ENCODE peak calls at places on chromosomes 12 and 14, in six cellular contexts. E, N, R, G, P and X are unnamed samples.

GRCh38 chr12:5770727-5771126 is 174.3 kb downstream of the ANO2 start:
- DNase-seq in E (no peak), G (no peak), N (no peak), P (no peak), R (peak), X (no peak)

GRCh38 chr12:131221946-131222249 is 268.2 kb downstream of the ADGRD1 start:
- DNase-seq in P (no peak), R (no peak), E (no peak), N (no peak), G (no peak), X (no peak)

GRCh38 chr12:121774968-121775474 is 18.5 kb downstream of the RHOF start:
- DNase-seq in N (no peak), P (no peak), E (no peak), G (no peak), R (peak), X (no peak)

GRCh38 chr12:42791399-42791798 is 201.9 kb upstream of the PRICKLE1 start:
- DNase-seq in P (no peak), R (no peak), G (no peak), E (no peak), N (no peak), X (no peak)

GRCh38 chr14:36771256-36771655 is 109.6 kb downstream of the PAX9 start:
- DNase-seq in R (no peak), G (no peak), P (no peak), E (no peak), N (no peak), X (no peak)

GRCh38 chr12:105803292-105803691 is 335.5 kb downstream of the NUAK1 start:
- DNase-seq in G (no peak), N (no peak), R (no peak), P (no peak), E (no peak), X (no peak)

GRCh38 chr12:82896979-82897378 is 210.3 kb downstream of the TMTC2 start:
- DNase-seq in P (no peak), G (no peak), E (peak), N (peak), R (no peak), X (no peak)

GRCh38 chr14:94129111-94129757 is at the start of gene IFI27L2:
- DNase-seq in G (peak), N (peak), E (peak), P (peak), R (peak), X (peak)

GRCh38 chr14:72679591-72680151 is 214.2 kb downstream of the DPF3 start:
- DNase-seq in P (no peak), E (no peak), N (peak), R (no peak), G (no peak), X (no peak)

GRCh38 chr12:52236386-52237050 is 3.5 kb downstream of the KRT7 start:
- DNase-seq in G (no peak), R (no peak), N (no peak), P (no peak), E (no peak), X (no peak)

GRCh38 chr12:122096591-122097149 is 18.1 kb downstream of the MLXIP start:
- DNase-seq in E (peak), G (no peak), P (no peak), R (no peak), N (peak), X (no peak)

GRCh38 chr14:53519137-53519536 is 366.0 kb upstream of the DDHD1 start:
- DNase-seq in P (no peak), N (no peak), G (no peak), E (no peak), R (no peak), X (no peak)

GRCh38 chr12:5944053-5944452 is 1.0 kb downstream of the ANO2 start:
- DNase-seq in G (no peak), N (no peak), R (no peak), E (no peak), P (no peak), X (no peak)

DNA sequence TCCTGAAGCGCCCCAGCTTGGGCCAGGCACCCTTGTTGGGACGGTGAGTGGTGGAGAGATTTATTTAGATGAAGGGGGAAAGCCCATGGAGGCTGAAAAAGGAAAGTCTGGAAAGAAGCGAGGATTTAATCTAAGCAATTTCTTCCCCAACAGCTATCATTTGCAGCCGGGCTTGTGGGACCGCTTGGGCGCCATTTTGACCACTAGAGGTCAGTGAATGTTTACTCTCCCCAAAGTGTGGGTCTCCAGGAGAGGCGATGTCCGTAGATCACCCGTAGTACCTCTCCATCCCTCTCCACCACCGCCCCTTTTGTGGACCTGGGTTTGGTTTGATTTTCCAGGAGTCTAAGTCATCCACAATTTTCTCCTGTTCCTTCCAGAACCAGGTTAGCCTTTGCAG is 91.2 kb upstream of the PARP11 start:
- DNase-seq in R (no peak), E (peak), P (no peak), G (peak), N (peak), X (peak)
- TF ChIP-seq CTCF in R (no peak), E (peak), P (no peak), G (peak), N (no peak), X (peak)

DNA sequence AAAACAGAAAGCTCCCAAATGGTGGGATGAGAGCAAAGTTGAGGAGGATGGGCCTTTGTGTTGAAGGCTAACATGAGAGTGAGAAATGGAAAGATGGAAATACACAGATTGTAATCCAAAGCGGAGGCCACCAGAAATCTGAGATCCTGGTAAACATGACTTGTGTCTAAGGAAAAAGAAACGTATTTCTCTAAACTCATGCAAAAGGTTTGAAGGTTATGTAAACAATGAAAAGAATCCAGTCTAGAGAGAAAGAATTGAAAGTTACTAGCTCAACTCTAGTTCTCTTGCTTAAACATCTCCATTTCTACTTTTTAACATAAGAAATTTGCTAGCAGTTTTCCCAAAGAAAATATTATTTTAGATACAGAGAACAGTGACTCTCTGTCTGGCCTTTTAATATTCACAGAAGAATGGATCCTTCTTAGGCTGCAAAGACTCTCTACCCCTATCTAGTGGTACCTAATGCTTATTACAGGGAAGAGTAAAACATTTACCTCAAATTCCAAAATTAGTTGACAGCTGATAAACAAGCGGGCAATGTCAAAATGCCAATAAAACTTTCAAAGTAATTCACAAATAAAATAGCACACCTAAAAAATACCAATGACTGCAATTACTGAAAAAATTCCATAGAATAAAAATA is 75.8 kb upstream of the SOX5 start:
- DNase-seq in G (no peak), P (no peak), R (no peak), N (no peak), E (no peak), X (no peak)
- TF ChIP-seq CTCF in G (peak), P (no peak), R (no peak), N (peak), E (peak), X (peak)

GRCh38 chr14:61753631-61754030 is 8.6 kb upstream of the SNAPC1 start:
- DNase-seq in G (peak), N (peak), R (no peak), E (no peak), P (no peak), X (no peak)
- TF ChIP-seq CTCF in G (peak), N (peak), R (no peak), E (no peak), P (no peak), X (no peak)

GRCh38 chr12:50211392-50212070 is 44.4 kb upstream of the CERS5 start:
- DNase-seq in R (no peak), P (no peak), E (no peak), N (peak), G (no peak), X (no peak)
- TF ChIP-seq CTCF in R (no peak), P (no peak), E (no peak), N (no peak), G (no peak), X (no peak)

GRCh38 chr14:64772394-64772950 is 68.2 kb downstream of the PLEKHG3 start:
- DNase-seq in G (no peak), P (no peak), N (no peak), E (no peak), R (no peak), X (no peak)

GRCh38 chr14:64773046-64773445 is 68.8 kb downstream of the PLEKHG3 start:
- DNase-seq in E (no peak), R (no peak), G (no peak), N (no peak), P (no peak), X (no peak)

GRCh38 chr14:64775081-64775777 is 71.0 kb downstream of the PLEKHG3 start:
- DNase-seq in G (no peak), N (no peak), R (no peak), E (no peak), P (no peak), X (no peak)

GRCh38 chr14:64773577-64773976 is 69.4 kb downstream of the PLEKHG3 start:
- DNase-seq in G (no peak), P (no peak), N (no peak), E (no peak), R (no peak), X (no peak)

GRCh38 chr14:64774272-64774671 is 70.0 kb downstream of the PLEKHG3 start:
- DNase-seq in G (no peak), N (no peak), P (no peak), E (no peak), R (no peak), X (no peak)
- TF ChIP-seq CTCF in G (no peak), N (no peak), P (no peak), E (no peak), R (no peak), X (no peak)

GRCh38 chr12:50220357-50221061 is 53.3 kb upstream of the CERS5 start:
- DNase-seq in N (peak), R (no peak), P (no peak), E (no peak), G (peak), X (peak)

GRCh38 chr12:50219544-50219943 is 52.4 kb upstream of the CERS5 start:
- DNase-seq in E (no peak), N (no peak), G (no peak), R (no peak), P (no peak), X (no peak)

GRCh38 chr12:50224026-50224692 is 57.0 kb upstream of the CERS5 start:
- DNase-seq in G (peak), R (peak), N (no peak), P (no peak), E (peak), X (peak)

GRCh38 chr12:50221228-50222008 is 54.2 kb upstream of the CERS5 start:
- DNase-seq in P (no peak), N (peak), R (no peak), G (peak), E (no peak), X (peak)

DNA sequence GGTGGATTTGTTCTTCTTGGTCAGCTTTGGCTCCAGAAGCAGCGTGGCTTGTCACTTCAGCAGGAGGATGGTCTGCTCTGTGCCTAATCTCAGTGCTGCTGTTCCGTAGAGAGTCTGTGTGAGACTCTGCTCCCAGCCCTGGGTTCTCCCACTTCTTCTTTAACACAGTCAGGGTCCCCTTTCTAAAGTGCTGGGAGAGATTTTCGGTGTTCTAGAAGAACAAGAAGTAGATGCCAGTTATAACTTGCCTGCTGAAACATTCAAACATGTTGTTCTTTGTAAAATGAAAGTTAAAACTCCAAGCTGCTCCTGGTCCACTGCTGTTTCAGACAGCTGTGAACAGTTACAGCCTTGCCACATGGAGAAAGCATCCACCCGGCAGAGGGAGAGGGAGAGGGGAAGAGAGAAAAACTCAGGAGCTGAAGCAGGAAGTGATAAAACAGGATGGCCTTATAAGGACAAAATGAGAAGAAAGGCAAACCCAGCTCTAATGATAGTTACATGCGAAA is 55.2 kb upstream of the CERS5 start:
- DNase-seq in G (peak), R (peak), P (peak), E (peak), N (peak), X (peak)
- TF ChIP-seq CTCF in G (no peak), R (no peak), P (no peak), E (no peak), N (peak), X (no peak)

GRCh38 chr12:57666897-57667296 is 27.0 kb upstream of the OS9 start:
- DNase-seq in R (no peak), P (no peak), N (no peak), G (no peak), E (no peak), X (no peak)

GRCh38 chr12:57674691-57675090 is 19.2 kb upstream of the OS9 start:
- DNase-seq in P (no peak), N (no peak), E (no peak), G (no peak), R (no peak), X (no peak)

GRCh38 chr12:57672801-57673200 is 21.1 kb upstream of the OS9 start:
- DNase-seq in N (no peak), G (no peak), R (no peak), P (no peak), E (no peak), X (no peak)
- TF ChIP-seq CTCF in N (no peak), G (no peak), R (no peak), P (no peak), E (no peak), X (no peak)